ENCODE peak calls at places on chromosomes 7 and 10, in four cellular contexts. A is stimulated activated naive CD4-positive, alpha-beta T cell; O is H4; Q is omental fat pad. F is an unnamed sample.

GRCh38 chr10:103276251-103276936 is 544 bp upstream of the INA start:
- DNase-seq in A (no peak), Q (no peak), O (no peak), F (no peak)

GRCh38 chr7:954330-955238 is at the start of gene ADAP1:
- DNase-seq in O (no peak), Q (no peak), A (peak), F (peak)

GRCh38 chr7:136009488-136010079 is 32.4 kb upstream of the MTPN start:
- DNase-seq in A (no peak), O (peak), Q (no peak), F (peak)

GRCh38 chr7:105046414-105046813 is 32.4 kb downstream of the KMT2E start:
- DNase-seq in Q (no peak), O (no peak), A (no peak), F (no peak)

GRCh38 chr7:116560021-116560970 is 35.5 kb downstream of the CAV1 start:
- DNase-seq in Q (no peak), A (no peak), O (no peak), F (no peak)

GRCh38 chr10:51010977-51011376 is 63.3 kb upstream of the PRKG1 start:
- DNase-seq in Q (no peak), A (no peak), O (peak), F (peak)

GRCh38 chr10:90650858-90651257 is 207.0 kb downstream of the HTR7 start:
- DNase-seq in Q (no peak), O (no peak), A (no peak), F (no peak)

GRCh38 chr7:14834456-14834855 is 68.1 kb downstream of the DGKB start:
- DNase-seq in Q (no peak), O (no peak), A (no peak), F (no peak)

GRCh38 chr10:122286872-122287271 is 15.8 kb downstream of the BTBD16 start:
- DNase-seq in Q (no peak), O (peak), A (no peak), F (no peak)

GRCh38 chr7:91520645-91521044 is 256.4 kb downstream of the FZD1 start:
- DNase-seq in A (no peak), Q (no peak), O (no peak), F (no peak)

GRCh38 chr10:88270871-88271713 is 312.0 kb downstream of the RNLS start:
- DNase-seq in O (no peak), A (no peak), Q (no peak), F (peak)

GRCh38 chr7:30771859-30772429 is 727 bp downstream of the MINDY4 start:
- DNase-seq in Q (no peak), A (no peak), O (no peak), F (no peak)

GRCh38 chr10:71621783-71622526 is 97.6 kb downstream of the C10orf105 start:
- DNase-seq in O (peak), Q (no peak), A (no peak), F (no peak)

GRCh38 chr10:70459771-70460490 is 18.4 kb upstream of the NODAL start:
- DNase-seq in A (no peak), O (no peak), Q (no peak), F (no peak)

GRCh38 chr7:43405948-43406347 is 177.0 kb upstream of the STK17A start:
- DNase-seq in Q (no peak), A (no peak), O (no peak), F (no peak)

GRCh38 chr7:1046722-1047679 is 2.7 kb downstream of the GPR146 start:
- DNase-seq in A (peak), O (no peak), Q (no peak), F (no peak)

GRCh38 chr7:84218681-84219080 is 24.1 kb upstream of the SEMA3A start:
- DNase-seq in A (no peak), Q (no peak), O (no peak), F (no peak)

GRCh38 chr10:22623624-22624263 is 90.6 kb downstream of the PIP4K2A start:
- DNase-seq in O (no peak), A (no peak), Q (no peak), F (no peak)

GRCh38 chr10:95391570-95392249 is 100.9 kb upstream of the PDLIM1 start:
- DNase-seq in Q (no peak), A (no peak), O (peak), F (no peak)

GRCh38 chr10:29649561-29650551 is 15.1 kb upstream of the SVIL start:
- DNase-seq in Q (no peak), O (no peak), A (no peak), F (no peak)

GRCh38 chr7:80401708-80402107 is 110.2 kb downstream of the GNAT3 start:
- DNase-seq in O (no peak), A (no peak), Q (no peak), F (no peak)

GRCh38 chr7:105849122-105849855 is 27.1 kb downstream of the ATXN7L1 start:
- DNase-seq in O (no peak), A (no peak), Q (no peak), F (peak)

GRCh38 chr7:72230281-72230680 is 181.9 kb downstream of the CALN1 start:
- DNase-seq in O (no peak), A (no peak), Q (no peak), F (no peak)

GRCh38 chr7:30976381-30976780 is 12.6 kb downstream of the GHRHR start:
- DNase-seq in O (no peak), Q (no peak), A (no peak), F (no peak)

GRCh38 chr10:117663750-117664149 is 121.2 kb downstream of the EMX2 start:
- DNase-seq in Q (no peak), A (no peak), O (peak), F (peak)

GRCh38 chr7:16649196-16649595 is 3.2 kb downstream of the BZW2 start:
- DNase-seq in A (no peak), Q (no peak), O (no peak), F (no peak)

GRCh38 chr7:91953618-91954017 is 13.0 kb downstream of the AKAP9 start:
- DNase-seq in A (no peak), Q (no peak), O (peak), F (no peak)

GRCh38 chr10:68106656-68107055 is 2.6 kb upstream of the MYPN start:
- DNase-seq in A (no peak), Q (no peak), O (peak), F (no peak)

GRCh38 chr7:18666107-18666728 is 170.7 kb downstream of the HDAC9 start:
- DNase-seq in Q (peak), A (peak), O (peak), F (peak)

GRCh38 chr7:80583901-80584300 is 54.5 kb upstream of the CD36 start:
- DNase-seq in O (no peak), A (no peak), Q (no peak), F (no peak)

GRCh38 chr7:46859963-46860475 is 721.9 kb downstream of the TNS3 start:
- DNase-seq in O (no peak), Q (no peak), A (no peak), F (no peak)

GRCh38 chr7:34044734-34045353 is 139.5 kb downstream of the BMPER start:
- DNase-seq in A (no peak), O (no peak), Q (no peak), F (no peak)

GRCh38 chr7:53050433-53050832 is 15.0 kb downstream of the POM121L12 start:
- DNase-seq in A (no peak), O (no peak), Q (no peak), F (no peak)

F was measured in immature natural killer cell.